ENCODE peak calls at places on chromosomes 4 and X, in five cellular contexts. T, W, P, K and G are unnamed samples.

GRCh38 chrX:21800344-21800770 is 39.1 kb upstream of the MBTPS2 start:
- DNase-seq in W (no peak), K (no peak), T (no peak), P (no peak), G (no peak)

GRCh38 chr4:14848210-14848609 is 154.1 kb upstream of the CPEB2 start:
- DNase-seq in K (no peak), T (no peak), W (peak), P (no peak), G (no peak)

GRCh38 chr4:155675709-155676429 is 9.2 kb downstream of the GUCY1A1 start:
- DNase-seq in W (peak), T (no peak), P (no peak), K (no peak), G (no peak)

GRCh38 chrX:150551963-150552362 is 16.5 kb upstream of the MTM1 start:
- DNase-seq in W (no peak), T (no peak), P (no peak), K (no peak), G (no peak)

GRCh38 chr4:156790866-156791265 is 180.7 kb downstream of the PDGFC start:
- DNase-seq in K (no peak), T (no peak), P (no peak), W (no peak), G (no peak)

GRCh38 chr4:184424993-184425758 is 49.2 kb downstream of the IRF2 start:
- DNase-seq in W (no peak), T (no peak), K (peak), P (no peak), G (no peak)

GRCh38 chr4:176845636-176846035 is 52.9 kb upstream of the VEGFC start:
- DNase-seq in K (no peak), T (no peak), P (no peak), W (no peak), G (no peak)

GRCh38 chrX:22116585-22117546 is 84.7 kb downstream of the PHEX start:
- DNase-seq in W (no peak), T (peak), K (no peak), P (no peak), G (no peak)

GRCh38 chr4:89021678-89022077 is 35.3 kb downstream of the FAM13A start:
- DNase-seq in W (no peak), P (no peak), T (no peak), K (no peak), G (no peak)

GRCh38 chrX:96837808-96838207 is 45.9 kb upstream of the RPA4 start:
- DNase-seq in T (peak), P (no peak), K (no peak), W (no peak), G (no peak)

GRCh38 chrX:40908857-40909475 is 173.6 kb upstream of the MED14 start:
- DNase-seq in W (no peak), P (no peak), T (peak), K (no peak), G (no peak)

GRCh38 chrX:119389854-119390501 is 9.2 kb upstream of the SLC25A43 start:
- DNase-seq in T (no peak), P (no peak), W (no peak), K (no peak), G (no peak)

GRCh38 chrX:119389214-119389613 is 9.9 kb upstream of the SLC25A43 start:
- DNase-seq in K (no peak), W (no peak), T (no peak), P (no peak), G (no peak)

GRCh38 chrX:119393144-119393543 is 6.0 kb upstream of the SLC25A43 start:
- DNase-seq in K (no peak), P (no peak), W (no peak), T (no peak), G (no peak)

GRCh38 chrX:119391279-119391678 is 7.9 kb upstream of the SLC25A43 start:
- DNase-seq in T (no peak), K (no peak), P (no peak), W (peak), G (no peak)
- TF ChIP-seq CTCF in T (peak), K (no peak), P (peak), W (peak), G (peak)

GRCh38 chr4:73853718-73854473 is 800 bp downstream of the PF4V1 start:
- DNase-seq in W (no peak), K (no peak), T (no peak), P (no peak), G (no peak)

GRCh38 chr4:73855406-73855805 is 2.3 kb downstream of the PF4V1 start:
- DNase-seq in P (no peak), T (no peak), W (no peak), K (no peak), G (no peak)

GRCh38 chr4:73852771-73853170 is 325 bp upstream of the PF4V1 start:
- DNase-seq in T (no peak), K (no peak), P (no peak), W (no peak), G (no peak)

GRCh38 chr4:73851293-73851692 is 1.8 kb upstream of the PF4V1 start:
- DNase-seq in K (no peak), T (no peak), W (no peak), P (no peak), G (no peak)

GRCh38 chr4:73853246-73853704 is at the start of gene PF4V1:
- DNase-seq in W (no peak), P (peak), T (no peak), K (peak), G (peak)
- TF ChIP-seq CTCF in W (no peak), P (peak), T (no peak), K (peak), G (peak)

DNA sequence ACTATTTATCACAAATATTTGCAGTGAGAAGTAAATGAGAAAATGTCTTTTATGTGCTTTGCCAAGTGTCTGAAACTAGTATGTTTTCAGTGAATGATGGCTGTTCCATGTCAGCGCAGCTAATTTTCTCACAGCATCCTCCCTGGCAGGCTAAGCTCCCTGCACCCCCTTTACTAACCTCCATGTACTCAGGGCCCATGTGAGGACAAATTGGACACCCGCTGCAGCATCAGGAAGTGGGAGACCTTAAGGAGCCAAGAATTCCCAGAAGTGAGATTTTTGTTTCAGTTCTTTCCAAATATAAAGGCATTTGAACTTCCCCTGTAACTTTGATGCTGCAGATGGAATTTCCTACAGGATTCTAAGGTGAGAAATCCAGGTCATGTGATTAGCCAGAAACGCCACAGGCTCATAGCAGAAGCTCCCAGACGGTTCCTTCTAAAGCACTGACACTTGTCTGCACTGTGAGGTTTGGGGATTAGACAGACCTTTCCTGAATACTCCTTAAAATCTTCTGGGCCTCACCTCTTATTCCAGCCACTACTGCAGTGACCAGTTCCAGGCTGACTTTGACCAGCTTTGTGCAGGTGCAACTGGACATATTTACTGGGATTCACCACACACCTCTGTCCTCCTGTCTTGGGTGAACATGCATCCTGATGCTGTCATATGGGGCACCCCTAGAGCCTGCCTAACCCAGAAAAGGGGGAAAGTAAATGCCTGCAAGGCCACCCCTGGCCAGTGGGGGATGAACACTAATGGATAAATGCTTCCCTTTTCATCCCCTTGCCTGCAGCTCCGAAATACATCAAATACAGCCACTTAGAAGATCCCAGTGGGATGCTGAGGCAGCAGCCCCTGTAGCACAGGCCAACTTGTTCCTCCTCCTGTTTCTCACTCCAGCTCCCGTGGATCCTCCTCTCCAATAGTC is 45.9 kb downstream of the LGI2 start:
- DNase-seq in W (no peak), K (no peak), T (no peak), P (no peak), G (no peak)
- TF ChIP-seq CTCF in W (peak), K (no peak), T (no peak), P (no peak), G (peak)

GRCh38 chrX:115311666-115312065 is 22.2 kb downstream of the LUZP4 start:
- DNase-seq in P (no peak), K (no peak), T (no peak), W (no peak), G (peak)
- TF ChIP-seq CTCF in P (no peak), K (no peak), T (no peak), W (no peak), G (peak)

DNA sequence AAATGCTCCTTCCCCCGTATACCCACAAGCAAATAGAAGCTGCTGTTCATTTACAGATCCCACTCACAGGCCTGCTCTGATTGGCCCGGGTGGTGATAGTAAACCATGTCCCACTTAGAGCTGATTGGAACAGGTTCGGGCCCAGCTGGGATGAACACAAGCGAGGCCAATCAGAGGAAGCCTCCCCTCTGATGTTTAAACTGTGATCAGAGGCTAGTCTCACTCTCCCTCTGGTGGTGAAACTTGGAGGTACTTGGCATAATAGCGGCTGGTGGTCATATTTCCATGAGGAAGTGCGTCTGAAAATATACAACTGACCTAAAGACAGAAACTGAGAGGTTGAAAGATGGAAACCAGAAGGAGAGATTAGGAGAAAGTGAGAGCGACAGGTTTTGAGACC is 51.5 kb upstream of the TRPC3 start:
- DNase-seq in T (no peak), W (peak), K (no peak), P (no peak), G (no peak)
- TF ChIP-seq CTCF in T (peak), W (peak), K (no peak), P (no peak), G (peak)

GRCh38 chr4:67087897-67088296 is 457.4 kb downstream of the CENPC start:
- DNase-seq in T (no peak), K (no peak), W (peak), P (no peak), G (no peak)
- TF ChIP-seq CTCF in T (peak), K (peak), W (peak), P (peak), G (peak)

GRCh38 chrX:145213504-145213903 is 33.8 kb upstream of the SPANXN1 start:
- DNase-seq in P (no peak), K (no peak), W (peak), T (no peak), G (no peak)
- TF ChIP-seq CTCF in P (no peak), K (no peak), W (peak), T (peak), G (peak)

GRCh38 chrX:119790977-119791436 is 423 bp downstream of the RPL39 start:
- DNase-seq in W (peak), P (no peak), T (no peak), K (no peak), G (peak)
- TF ChIP-seq CTCF in W (no peak), P (peak), T (no peak), K (no peak), G (no peak)